ENCODE peak calls at places on chromosomes 1 and 21, in seven cellular contexts. C, Z, H, O, S, F and K are unnamed samples.

GRCh38 chr1:155082941-155083541 is 4.4 kb downstream of the EFNA3 start:
- DNase-seq in C (no peak), Z (no peak), H (no peak), O (no peak), S (no peak), F (peak; percentile 40), K (no peak)

GRCh38 chr1:159970932-159971342 is 16.9 kb upstream of the SLAMF9 start:
- DNase-seq in C (no peak), Z (no peak), H (no peak), O (no peak), S (peak; percentile 54), F (no peak), K (no peak)

GRCh38 chr21:37380349-37381323 is 14.1 kb downstream of the DYRK1A start:
- DNase-seq in C (no peak), Z (no peak), H (no peak), O (no peak), S (peak; percentile 46), F (peak; percentile 32), K (no peak)

GRCh38 chr1:180215856-180216625 is 14.0 kb upstream of the LHX4 start:
- DNase-seq in C (no peak), Z (no peak), H (no peak), O (no peak), S (no peak), F (no peak), K (no peak)

GRCh38 chr21:31546402-31547155 is 112.9 kb upstream of the SOD1 start:
- DNase-seq in C (no peak), Z (no peak), H (no peak), O (no peak), S (no peak), F (no peak), K (no peak)

GRCh38 chr1:157357111-157357510 is 195.2 kb downstream of the FCRL5 start:
- DNase-seq in C (no peak), Z (no peak), H (no peak), O (no peak), S (no peak), F (no peak), K (no peak)

GRCh38 chr1:47587891-47588582 is 150.2 kb downstream of the FOXD2 start:
- DNase-seq in C (no peak), Z (no peak), H (no peak), O (no peak), S (no peak), F (no peak), K (no peak)

GRCh38 chr21:45299864-45300785 is 12.4 kb upstream of the POFUT2 start:
- DNase-seq in C (no peak), Z (no peak), H (no peak), O (peak; percentile 73), S (no peak), F (peak; percentile 66), K (no peak)

GRCh38 chr1:173914366-173914871 is 2.7 kb downstream of the SERPINC1 start:
- DNase-seq in C (no peak), Z (no peak), H (peak; percentile 29), O (peak; percentile 21), S (no peak), F (peak; percentile 62), K (peak; percentile 5)

GRCh38 chr1:98794196-98794886 is 132.8 kb downstream of the SNX7 start:
- DNase-seq in C (no peak), Z (peak; percentile 21), H (peak; percentile 60), O (peak; percentile 74), S (peak; percentile 25), F (peak; percentile 32), K (peak; percentile 43)

GRCh38 chr1:6891781-6892579 is 106.7 kb downstream of the CAMTA1 start:
- DNase-seq in C (no peak), Z (peak; percentile 18), H (no peak), O (peak; percentile 30), S (no peak), F (no peak), K (no peak)

GRCh38 chr1:3892748-3893147 is 7.3 kb downstream of the C1orf174 start:
- DNase-seq in C (no peak), Z (no peak), H (no peak), O (no peak), S (no peak), F (no peak), K (no peak)

GRCh38 chr1:71434240-71434639 is 353.4 kb upstream of the ZRANB2 start:
- DNase-seq in C (no peak), Z (no peak), H (no peak), O (no peak), S (no peak), F (no peak), K (no peak)

GRCh38 chr1:70449049-70449448 is 38.0 kb downstream of the CTH start:
- DNase-seq in C (no peak), Z (no peak), H (no peak), O (no peak), S (no peak), F (no peak), K (no peak)

GRCh38 chr21:17613242-17613676 is 558 bp upstream of the BTG3 start:
- DNase-seq in C (no peak), Z (no peak), H (no peak), O (peak; percentile 16), S (peak; percentile 26), F (no peak), K (no peak)

GRCh38 chr1:117095237-117095636 is 26.3 kb downstream of the TRIM45 start:
- DNase-seq in C (no peak), Z (no peak), H (no peak), O (peak; percentile 74), S (no peak), F (no peak), K (no peak)

GRCh38 chr1:94863919-94864318 is 43.8 kb downstream of the SLC44A3 start:
- DNase-seq in C (no peak), Z (no peak), H (peak; percentile 80), O (peak; percentile 95), S (peak; percentile 70), F (no peak), K (peak; percentile 72)

GRCh38 chr1:34176830-34177613 is at the start of gene C1orf94:
- DNase-seq in C (no peak), Z (no peak), H (no peak), O (no peak), S (no peak), F (peak; percentile 85), K (no peak)

GRCh38 chr1:41650176-41650519 is 165.7 kb upstream of the EDN2 start:
- DNase-seq in C (no peak), Z (no peak), H (no peak), O (peak; percentile 39), S (no peak), F (no peak), K (no peak)

GRCh38 chr1:205714906-205715246 is 34.6 kb upstream of the SLC45A3 start:
- DNase-seq in C (no peak), Z (no peak), H (no peak), O (no peak), S (no peak), F (no peak), K (no peak)

GRCh38 chr1:244391761-244392160 is 59.9 kb downstream of the ADSS2 start:
- DNase-seq in C (no peak), Z (no peak), H (peak; percentile 30), O (peak; percentile 18), S (no peak), F (no peak), K (no peak)

GRCh38 chr1:10755977-10756521 is 40.4 kb downstream of the CASZ1 start:
- DNase-seq in C (peak; percentile 23), Z (peak; percentile 38), H (peak; percentile 54), O (peak; percentile 37), S (no peak), F (peak; percentile 77), K (no peak)

GRCh38 chr1:101310484-101310883 is 73.7 kb downstream of the S1PR1 start:
- DNase-seq in C (no peak), Z (no peak), H (no peak), O (no peak), S (no peak), F (no peak), K (no peak)

GRCh38 chr1:222084996-222085395 is 343.1 kb upstream of the DUSP10 start:
- DNase-seq in C (no peak), Z (no peak), H (no peak), O (peak; percentile 73), S (no peak), F (no peak), K (no peak)

GRCh38 chr1:40829631-40830245 is 32.4 kb downstream of the CITED4 start:
- DNase-seq in C (no peak), Z (no peak), H (no peak), O (no peak), S (no peak), F (no peak), K (no peak)

GRCh38 chr1:22098752-22099151 is 44.1 kb downstream of the WNT4 start:
- DNase-seq in C (no peak), Z (no peak), H (no peak), O (no peak), S (no peak), F (no peak), K (no peak)

GRCh38 chr1:27626031-27626935 is 8.7 kb downstream of the FGR start:
- DNase-seq in C (no peak), Z (no peak), H (no peak), O (no peak), S (no peak), F (no peak), K (no peak)

GRCh38 chr1:74937176-74937575 is 197.0 kb upstream of the LHX8 start:
- DNase-seq in C (no peak), Z (no peak), H (no peak), O (no peak), S (no peak), F (no peak), K (no peak)

GRCh38 chr1:4716406-4716805 is 62.0 kb downstream of the AJAP1 start:
- DNase-seq in C (no peak), Z (no peak), H (no peak), O (no peak), S (no peak), F (no peak), K (no peak)